ENCODE peak calls at places on chromosomes 3 and 15, in six cellular contexts. I is right cardiac atrium; S is ovary; O is naive thymus-derived CD4-positive, alpha-beta T cell; W is neuronal stem cell; Y is K562. R is an unnamed sample. For H3K4me1, the result is how much of the 10 kb centered on the place peaks cover.

GRCh38 chr15:74297867-74298266 is 61.7 kb downstream of the CCDC33 start:
- DNase-seq in I (no peak), S (no peak), O (no peak), W (no peak), Y (no peak), R (no peak)

GRCh38 chr15:66621491-66622467 is 56.0 kb upstream of the LCTL start:
- DNase-seq in I (peak), S (peak), O (no peak), W (peak), Y (peak), R (no peak)

GRCh38 chr3:140420621-140421357 is 257.1 kb upstream of the TRIM42 start:
- DNase-seq in I (peak), S (peak), O (no peak), W (no peak), Y (no peak), R (no peak)

GRCh38 chr3:5021571-5022092 is 42.4 kb downstream of the BHLHE40 start:
- DNase-seq in I (no peak), S (no peak), O (no peak), W (no peak), Y (peak), R (no peak)

GRCh38 chr3:195129644-195130492 is 141.1 kb downstream of the XXYLT1 start:
- DNase-seq in I (no peak), S (no peak), O (no peak), W (no peak), Y (no peak), R (no peak)

GRCh38 chr3:177610677-177611654 is 413.7 kb upstream of the TBL1XR1 start:
- DNase-seq in I (peak), S (no peak), O (peak), W (no peak), Y (no peak), R (no peak)

GRCh38 chr15:30933293-30933692 is 29.6 kb downstream of the FAN1 start:
- DNase-seq in I (no peak), S (no peak), O (no peak), W (no peak), Y (no peak), R (no peak)

GRCh38 chr3:187210091-187210490 is 12.8 kb downstream of the RTP1 start:
- DNase-seq in I (no peak), S (no peak), O (no peak), W (no peak), Y (no peak), R (no peak)

GRCh38 chr3:169634618-169635236 is 28.8 kb downstream of the MECOM start:
- DNase-seq in I (peak), S (no peak), O (peak), W (no peak), Y (peak), R (no peak)

GRCh38 chr15:85044251-85044853 is 62.7 kb downstream of the PDE8A start:
- DNase-seq in I (no peak), S (peak), O (peak), W (no peak), Y (no peak), R (no peak)

GRCh38 chr3:195438371-195438770 is 4.4 kb downstream of the ACAP2 start:
- DNase-seq in I (no peak), S (no peak), O (no peak), W (no peak), Y (no peak), R (no peak)

GRCh38 chr3:81218023-81218422 is 543.4 kb downstream of the GBE1 start:
- DNase-seq in I (no peak), S (no peak), O (no peak), W (peak), Y (no peak), R (no peak)

GRCh38 chr15:80931191-80931590 is 58.4 kb downstream of the MESD start:
- DNase-seq in I (no peak), S (no peak), O (no peak), W (no peak), Y (no peak), R (no peak)

GRCh38 chr15:44620081-44620480 is 43.4 kb downstream of the SPG11 start:
- DNase-seq in I (no peak), S (no peak), O (no peak), W (no peak), Y (no peak), R (no peak)

GRCh38 chr15:68418611-68419161 is 13.3 kb downstream of the ITGA11 start:
- DNase-seq in I (no peak), S (no peak), O (no peak), W (no peak), Y (no peak), R (peak)

GRCh38 chr3:124969963-124970722 is 35.6 kb upstream of the MUC13 start:
- DNase-seq in I (no peak), S (no peak), O (no peak), W (no peak), Y (no peak), R (no peak)

GRCh38 chr15:39595621-39596221 is 14.8 kb downstream of the THBS1 start:
- DNase-seq in I (no peak), S (no peak), O (no peak), W (no peak), Y (no peak), R (no peak)

GRCh38 chr15:64915518-64916227 is 4.0 kb downstream of the ANKDD1A start:
- DNase-seq in I (no peak), S (no peak), O (no peak), W (no peak), Y (no peak), R (no peak)

GRCh38 chr3:11201246-11202024 is 47.1 kb downstream of the HRH1 start:
- DNase-seq in I (no peak), S (no peak), O (no peak), W (no peak), Y (no peak), R (no peak)

GRCh38 chr3:137224464-137224863 is 266.7 kb downstream of the IL20RB start:
- DNase-seq in I (no peak), S (no peak), O (no peak), W (no peak), Y (no peak), R (no peak)

GRCh38 chr3:148582126-148582525 is 115.6 kb upstream of the AGTR1 start:
- DNase-seq in I (no peak), S (no peak), O (no peak), W (no peak), Y (no peak), R (no peak)

DNA sequence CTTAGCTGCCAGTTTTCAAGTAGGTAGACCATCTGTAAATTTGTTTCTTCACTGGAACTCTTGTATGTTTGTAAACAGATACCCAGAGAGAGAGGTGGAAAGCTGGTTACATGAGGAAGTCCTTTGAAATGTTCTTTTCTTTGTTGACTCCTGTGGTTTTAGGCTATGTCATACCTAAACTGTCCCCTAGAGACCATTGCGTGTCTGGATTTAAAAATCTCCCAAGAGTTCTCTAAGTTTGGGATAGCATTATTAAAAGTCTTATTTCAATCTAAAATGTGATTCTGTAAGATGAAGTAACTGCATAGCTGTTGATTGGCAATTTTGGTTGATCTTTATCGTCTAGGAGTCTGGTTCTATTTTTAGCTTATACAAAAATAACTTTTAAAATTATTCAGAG is 127.2 kb downstream of the GHSR start:
- DNase-seq in I (no peak), S (no peak), O (no peak), W (no peak), Y (no peak), R (no peak)
- H3K4me1 ChIP-seq in I (under half), S (under half), O (under half), W (under half), Y (under half), R (half or more)

DNA sequence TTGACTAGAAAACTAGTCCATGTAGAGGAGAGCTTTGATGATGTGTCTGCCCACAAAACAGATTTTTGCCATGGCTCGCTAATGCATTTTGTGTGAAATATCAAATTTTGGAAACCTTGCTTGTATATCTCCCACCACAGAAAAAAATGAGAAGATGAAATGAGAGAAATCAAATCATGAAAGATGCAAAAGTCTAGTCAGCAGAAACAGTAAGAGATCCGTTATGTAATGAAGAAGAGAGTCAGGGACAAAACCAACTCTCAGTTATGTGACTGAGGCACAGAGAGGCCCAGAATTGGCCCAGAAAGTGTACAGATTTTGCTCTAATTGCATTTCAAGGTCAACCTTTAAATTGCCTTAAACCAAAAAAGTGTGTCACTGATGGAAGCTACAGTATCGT is 107.0 kb downstream of the FILIP1L start:
- DNase-seq in I (no peak), S (no peak), O (no peak), W (no peak), Y (no peak), R (no peak)
- H3K4me1 ChIP-seq in I (under half), S (under half), O (under half), W (under half), Y (under half), R (half or more)

GRCh38 chr15:63226966-63227401 is 37.6 kb downstream of the RAB8B start:
- DNase-seq in I (no peak), S (no peak), O (no peak), W (no peak), Y (no peak), R (no peak)

GRCh38 chr15:63227689-63228088 is 38.3 kb downstream of the RAB8B start:
- DNase-seq in I (no peak), S (no peak), O (no peak), W (no peak), Y (no peak), R (no peak)

GRCh38 chr15:63223463-63223862 is 34.1 kb downstream of the RAB8B start:
- DNase-seq in I (no peak), S (no peak), O (no peak), W (no peak), Y (no peak), R (no peak)

GRCh38 chr15:63231206-63231605 is 41.8 kb downstream of the RAB8B start:
- DNase-seq in I (no peak), S (no peak), O (no peak), W (no peak), Y (no peak), R (no peak)

GRCh38 chr15:63226155-63226883 is 36.9 kb downstream of the RAB8B start:
- DNase-seq in I (no peak), S (no peak), O (no peak), W (no peak), Y (no peak), R (no peak)
- H3K4me1 ChIP-seq in I (under half), S (under half), O (under half), W (under half), Y (under half), R (under half)

GRCh38 chr3:71658131-71658530 is 67.1 kb downstream of the EIF4E3 start:
- DNase-seq in I (peak), S (peak), O (no peak), W (no peak), Y (no peak), R (peak)

GRCh38 chr3:71662553-71662952 is 62.6 kb downstream of the EIF4E3 start:
- DNase-seq in I (no peak), S (no peak), O (no peak), W (no peak), Y (no peak), R (no peak)

GRCh38 chr3:71659758-71660666 is 65.2 kb downstream of the EIF4E3 start:
- DNase-seq in I (no peak), S (no peak), O (no peak), W (no peak), Y (no peak), R (no peak)

GRCh38 chr3:71662056-71662455 is 63.1 kb downstream of the EIF4E3 start:
- DNase-seq in I (no peak), S (no peak), O (no peak), W (no peak), Y (no peak), R (no peak)
- H3K4me1 ChIP-seq in I (under half), S (under half), O (under half), W (under half), Y (under half), R (under half)

DNA sequence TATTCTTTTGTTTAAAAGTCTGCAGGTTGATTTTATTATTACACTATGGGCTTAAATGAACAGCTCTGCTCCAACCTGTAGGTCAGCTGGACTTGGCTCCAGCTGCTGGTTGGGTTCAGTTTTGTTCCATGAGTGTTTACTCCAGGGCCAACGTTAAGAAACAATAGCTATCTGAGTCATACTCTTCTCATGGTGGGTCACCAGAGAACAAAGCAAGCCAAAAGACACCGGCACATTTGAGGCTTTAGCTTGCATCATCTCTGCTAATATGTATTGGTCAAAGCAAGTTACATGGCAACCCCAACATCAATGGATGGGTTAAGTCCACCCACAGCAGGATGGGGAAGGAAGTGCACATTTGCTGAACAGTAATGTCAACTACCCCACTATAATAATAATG is 249.8 kb upstream of the SLCO3A1 start:
- DNase-seq in I (no peak), S (no peak), O (no peak), W (no peak), Y (no peak), R (no peak)
- H3K4me1 ChIP-seq in I (under half), S (under half), O (under half), W (under half), Y (under half), R (under half)

GRCh38 chr3:120681506-120682038 is 467 bp downstream of the HGD start:
- DNase-seq in I (no peak), S (no peak), O (no peak), W (no peak), Y (no peak), R (no peak)
- H3K4me1 ChIP-seq in I (under half), S (under half), O (under half), W (under half), Y (under half), R (under half)

R was measured in right atrium auricular region.